ENCODE peak calls at places on chromosomes 13 and 19, in ten cellular contexts. W is fibroblast of the aortic adventitia; E is RWPE1; P is SK-N-SH; G is nephron progenitor cell; H is Caco-2; Q is CD4-positive, alpha-beta T cell; L is AG09319; T is omental fat pad; M is GM13976. D is an unnamed sample.

GRCh38 chr19:15129856-15130580 is 22.8 kb downstream of the SYDE1 start:
- DNase-seq in W (no peak), E (peak), P (no peak), G (no peak), H (peak), Q (no peak), L (no peak), T (no peak), M (no peak), D (no peak)

GRCh38 chr19:14033946-14034345 is 2.4 kb downstream of the IL27RA start:
- DNase-seq in W (no peak), E (no peak), P (no peak), G (no peak), H (no peak), Q (no peak), L (no peak), T (no peak), M (peak), D (no peak)

GRCh38 chr13:95301135-95301946 is at the start of gene ABCC4:
- DNase-seq in W (peak), E (peak), P (peak), G (peak), H (peak), Q (peak), L (no peak), T (no peak), M (peak), D (no peak)

GRCh38 chr19:32336259-32337111 is 8.9 kb upstream of the ZNF507 start:
- DNase-seq in W (peak), E (no peak), P (no peak), G (no peak), H (peak), Q (no peak), L (no peak), T (no peak), M (no peak), D (no peak)

GRCh38 chr19:21321134-21321533 is 8.1 kb downstream of the ZNF708 start:
- DNase-seq in W (no peak), E (no peak), P (no peak), G (no peak), H (no peak), Q (no peak), L (no peak), T (no peak), M (no peak), D (no peak)

GRCh38 chr19:5207806-5208205 is 132.8 kb downstream of the PTPRS start:
- DNase-seq in W (no peak), E (no peak), P (no peak), G (no peak), H (no peak), Q (no peak), L (no peak), T (no peak), M (no peak), D (no peak)

GRCh38 chr13:31001647-31002046 is 69.2 kb downstream of the TEX26 start:
- DNase-seq in W (peak), E (no peak), P (no peak), G (no peak), H (no peak), Q (no peak), L (no peak), T (no peak), M (no peak), D (no peak)

GRCh38 chr19:5947435-5947834 is 30.5 kb downstream of the RANBP3 start:
- DNase-seq in W (no peak), E (no peak), P (no peak), G (no peak), H (no peak), Q (no peak), L (no peak), T (no peak), M (no peak), D (no peak)

GRCh38 chr13:90305796-90306195 is 1041.7 kb upstream of the MIR17HG start:
- DNase-seq in W (no peak), E (no peak), P (no peak), G (no peak), H (no peak), Q (no peak), L (no peak), T (no peak), M (no peak), D (no peak)

GRCh38 chr19:53991224-53992113 is at the start of gene CACNG6:
- DNase-seq in W (peak), E (no peak), P (peak), G (peak), H (peak), Q (no peak), L (no peak), T (no peak), M (peak), D (no peak)

GRCh38 chr19:782195-783043 is 14.8 kb upstream of the PTBP1 start:
- DNase-seq in W (peak), E (peak), P (no peak), G (peak), H (peak), Q (no peak), L (no peak), T (no peak), M (no peak), D (peak)

GRCh38 chr13:27788271-27788670 is 4.0 kb upstream of the GSX1 start:
- DNase-seq in W (no peak), E (no peak), P (no peak), G (no peak), H (no peak), Q (no peak), L (no peak), T (no peak), M (no peak), D (no peak)

GRCh38 chr13:27783111-27783510 is 9.2 kb upstream of the GSX1 start:
- DNase-seq in W (peak), E (peak), P (no peak), G (no peak), H (peak), Q (no peak), L (no peak), T (no peak), M (no peak), D (no peak)
- TF ChIP-seq CTCF in W (peak), E (no peak), P (peak), G (no peak), H (peak), Q (no peak), L (peak), T (no peak), M (peak), D (peak)

GRCh38 chr19:44512326-44513298 is 12.3 kb upstream of the ZNF180 start:
- DNase-seq in W (peak), E (peak), P (peak), G (peak), H (peak), Q (no peak), L (peak), T (no peak), M (peak), D (no peak)
- TF ChIP-seq CTCF in W (peak), E (no peak), P (peak), G (peak), H (peak), Q (no peak), L (peak), T (no peak), M (no peak), D (peak)

DNA sequence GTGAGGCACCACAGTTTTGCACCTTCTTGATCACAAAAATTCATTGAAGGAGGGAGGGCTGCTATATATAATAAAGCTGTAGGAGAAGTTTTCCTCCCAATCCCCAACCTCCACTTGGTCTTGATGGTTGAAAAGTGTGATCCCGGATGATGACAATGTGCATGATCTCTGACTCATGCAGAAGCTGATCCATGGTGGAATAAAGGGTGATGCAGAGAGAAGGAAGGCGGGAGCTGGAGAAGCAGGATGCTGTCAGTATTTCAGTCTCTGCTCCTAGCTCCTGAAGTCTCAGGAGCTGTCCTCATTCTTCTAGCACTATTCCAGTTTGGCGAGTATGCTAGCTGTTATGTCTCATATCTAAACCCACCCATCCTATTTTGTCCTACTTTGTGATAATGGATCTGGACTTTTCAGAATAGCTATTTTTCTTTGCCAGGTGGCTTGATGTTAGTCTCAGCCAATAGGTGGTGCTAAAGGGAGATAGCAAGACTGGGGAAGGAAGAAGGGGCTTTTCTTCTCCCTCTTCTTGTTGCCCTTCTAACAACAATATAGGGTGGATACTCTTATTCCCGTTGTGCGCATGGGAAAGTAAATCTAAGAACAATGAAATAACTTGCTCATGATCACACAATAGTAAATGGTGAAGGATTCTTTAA is 65.6 kb upstream of the HTR2A start:
- DNase-seq in W (peak), E (peak), P (no peak), G (no peak), H (no peak), Q (no peak), L (no peak), T (no peak), M (peak), D (no peak)
- TF ChIP-seq CTCF in W (peak), E (no peak), P (peak), G (peak), H (peak), Q (peak), L (peak), T (no peak), M (peak), D (peak)

DNA sequence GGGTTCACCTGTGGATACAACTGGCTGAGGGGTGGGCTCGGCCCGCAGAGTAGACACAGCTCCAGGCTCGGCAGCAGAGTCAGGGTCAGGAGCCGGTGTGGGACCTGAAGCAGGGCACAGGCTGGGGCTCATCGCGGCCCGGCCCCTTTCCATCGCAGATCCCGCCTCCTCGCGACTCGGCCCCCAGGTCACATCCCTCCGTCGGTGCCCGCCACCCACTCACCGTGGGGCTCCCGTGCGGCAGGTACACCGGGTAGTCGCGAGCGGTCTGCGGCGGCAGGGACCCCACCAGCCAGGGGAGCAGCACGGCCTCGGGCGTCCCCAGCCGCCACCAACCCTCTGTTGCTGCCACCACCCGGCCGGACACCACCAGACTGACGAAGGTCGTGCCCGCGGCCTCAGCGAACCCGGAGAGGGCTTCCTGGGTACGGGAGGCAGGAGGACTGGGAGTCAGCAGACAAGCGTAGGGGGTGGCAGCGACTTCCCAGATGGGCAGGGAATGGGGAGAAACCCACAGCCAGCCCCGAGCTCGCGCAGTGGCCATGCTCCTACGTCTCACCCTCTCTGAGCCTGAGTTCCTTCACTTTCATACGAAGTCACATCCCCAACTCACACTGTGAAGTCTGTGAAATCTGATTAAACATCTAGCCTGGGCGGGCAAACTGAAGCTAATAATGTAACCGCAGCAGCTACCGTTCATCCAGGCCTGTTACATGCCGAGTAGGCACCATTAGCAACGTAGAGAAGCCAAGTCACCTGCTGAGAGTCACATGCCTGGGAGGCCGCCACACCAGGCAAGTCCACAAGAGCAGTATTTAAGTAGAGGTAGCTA is 3.7 kb downstream of the FUZ start:
- DNase-seq in W (peak), E (peak), P (peak), G (peak), H (peak), Q (peak), L (no peak), T (no peak), M (no peak), D (no peak)
- TF ChIP-seq CTCF in W (no peak), E (peak), P (peak), G (no peak), H (peak), Q (no peak), L (no peak), T (no peak), M (peak), D (peak)